ENCODE peak calls at places on chromosomes 5 and 9, in five cellular contexts. T, A, N, G and M are unnamed samples.

GRCh38 chr9:106947501-106947900 is 84.5 kb downstream of the ZNF462 start:
- DNase-seq in T (no peak), A (no peak), N (no peak), G (no peak), M (no peak)

GRCh38 chr9:31823365-31823764 is 561.1 kb upstream of the ACO1 start:
- DNase-seq in T (no peak), A (no peak), N (no peak), G (no peak), M (no peak)

GRCh38 chr5:154101184-154101583 is 62.4 kb downstream of the MFAP3 start:
- DNase-seq in T (no peak), A (no peak), N (no peak), G (no peak), M (no peak)

GRCh38 chr9:75552941-75553340 is 337.5 kb upstream of the PCSK5 start:
- DNase-seq in T (no peak), A (no peak), N (no peak), G (no peak), M (no peak)

GRCh38 chr5:181221105-181221791 is 1.8 kb upstream of the TRIM41 start:
- DNase-seq in T (no peak), A (no peak), N (no peak), G (no peak), M (no peak)

GRCh38 chr9:27368317-27368985 is 71.5 kb upstream of the EQTN start:
- DNase-seq in T (peak; percentile 49), A (no peak), N (peak; percentile 74), G (no peak), M (peak; percentile 85)

GRCh38 chr5:125409496-125410351 is 663.3 kb upstream of the ZNF608 start:
- DNase-seq in T (no peak), A (no peak), N (no peak), G (no peak), M (peak; percentile 58)

GRCh38 chr9:128145536-128145935 is 3.7 kb upstream of the LCN2 start:
- DNase-seq in T (no peak), A (no peak), N (no peak), G (no peak), M (no peak)

GRCh38 chr9:6080154-6080716 is 64.8 kb upstream of the RANBP6 start:
- DNase-seq in T (peak; percentile 82), A (peak; percentile 67), N (peak; percentile 30), G (peak; percentile 60), M (peak; percentile 55)

GRCh38 chr9:77488439-77489126 is 159.5 kb downstream of the GNA14 start:
- DNase-seq in T (no peak), A (no peak), N (no peak), G (no peak), M (no peak)

GRCh38 chr5:154198611-154199230 is 8.2 kb downstream of the GALNT10 start:
- DNase-seq in T (no peak), A (no peak), N (no peak), G (no peak), M (no peak)

GRCh38 chr9:131417264-131418142 is 23.6 kb downstream of the PRRC2B start:
- DNase-seq in T (no peak), A (no peak), N (no peak), G (no peak), M (no peak)

GRCh38 chr5:135448071-135448704 is 1.0 kb upstream of the DCANP1 start:
- DNase-seq in T (no peak), A (no peak), N (no peak), G (no peak), M (no peak)

GRCh38 chr5:119049824-119050449 is 20.9 kb upstream of the DMXL1 start:
- DNase-seq in T (no peak), A (no peak), N (no peak), G (peak; percentile 42), M (no peak)

GRCh38 chr9:84075004-84075403 is 94.4 kb downstream of the RMI1 start:
- DNase-seq in T (no peak), A (no peak), N (no peak), G (no peak), M (no peak)

GRCh38 chr5:78824826-78825225 is 160.3 kb downstream of the ARSB start:
- DNase-seq in T (no peak), A (no peak), N (no peak), G (no peak), M (no peak)

GRCh38 chr5:137743031-137743640 is 7.2 kb upstream of the KLHL3 start:
- DNase-seq in T (peak; percentile 51), A (peak; percentile 6), N (peak; percentile 84), G (no peak), M (peak; percentile 71)

GRCh38 chr9:4301971-4302427 is 2.1 kb upstream of the GLIS3 start:
- DNase-seq in T (peak; percentile 64), A (no peak), N (no peak), G (peak; percentile 92), M (no peak)

GRCh38 chr9:136370687-136371530 is 2.6 kb downstream of the CARD9 start:
- DNase-seq in T (no peak), A (no peak), N (no peak), G (no peak), M (no peak)

GRCh38 chr5:157290981-157291711 is 25.2 kb downstream of the CYFIP2 start:
- DNase-seq in T (no peak), A (no peak), N (no peak), G (no peak), M (no peak)

GRCh38 chr5:174355208-174355612 is 309.7 kb downstream of the NSG2 start:
- DNase-seq in T (no peak), A (no peak), N (no peak), G (peak; percentile 3), M (no peak)

GRCh38 chr5:67377651-67378050 is 181.1 kb upstream of the CD180 start:
- DNase-seq in T (no peak), A (no peak), N (no peak), G (no peak), M (no peak)

GRCh38 chr5:123785160-123786001 is 273.4 kb downstream of the CSNK1G3 start:
- DNase-seq in T (no peak), A (no peak), N (peak; percentile 34), G (peak; percentile 46), M (no peak)

GRCh38 chr9:113594484-113595299 is 131.2 kb downstream of the RGS3 start:
- DNase-seq in T (no peak), A (no peak), N (no peak), G (no peak), M (no peak)

GRCh38 chr5:135332519-135333150 is 66.4 kb downstream of the MACROH2A1 start:
- DNase-seq in T (no peak), A (no peak), N (peak; percentile 52), G (no peak), M (peak; percentile 37)

GRCh38 chr5:142319560-142320426 is 5.0 kb downstream of the SPRY4 start:
- DNase-seq in T (no peak), A (no peak), N (no peak), G (no peak), M (no peak)

GRCh38 chr9:84845956-84846355 is 176.4 kb downstream of the NTRK2 start:
- DNase-seq in T (no peak), A (no peak), N (no peak), G (no peak), M (no peak)

GRCh38 chr9:16133556-16134227 is 580.8 kb downstream of the CCDC171 start:
- DNase-seq in T (peak; percentile 52), A (no peak), N (peak; percentile 49), G (peak; percentile 32), M (peak; percentile 74)

GRCh38 chr9:6354072-6354686 is 26.0 kb downstream of the TPD52L3 start:
- DNase-seq in T (no peak), A (peak; percentile 6), N (peak; percentile 44), G (peak; percentile 40), M (peak; percentile 68)

GRCh38 chr9:75855509-75855908 is 35.0 kb upstream of the PCSK5 start:
- DNase-seq in T (no peak), A (no peak), N (no peak), G (no peak), M (no peak)

GRCh38 chr5:41067714-41068113 is 3.4 kb downstream of the MROH2B start:
- DNase-seq in T (no peak), A (no peak), N (no peak), G (no peak), M (no peak)

GRCh38 chr5:160369990-160370712 is at the start of gene C1QTNF2:
- DNase-seq in T (peak; percentile 68), A (no peak), N (no peak), G (peak; percentile 35), M (peak; percentile 33)